ENCODE peak calls at places on chromosomes 13 and 19, in ten cellular contexts. V is GM18507; F is HS-27A; O is EH; Q is hepatic stellate cell; G is WERI-Rb-1; J is SHP77; K is stimulated activated CD4-positive, alpha-beta T cell treated with anti-CD3 and anti-CD28 coated beads, Interleukin-15, amount 100 ng/mL, for 1 hour; C is neural progenitor cell; U is B cell. W is an unnamed sample.

GRCh38 chr13:31731923-31732322 is 7.4 kb upstream of the RXFP2 start:
- DNase-seq in V (no peak), F (no peak), O (peak; percentile 28), Q (no peak), G (no peak), J (no peak), K (no peak), C (no peak), U (no peak), W (no peak)

GRCh38 chr19:53868091-53868891 is 608 bp downstream of the MYADM start:
- DNase-seq in V (no peak), F (peak; percentile 64), O (peak; percentile 78), Q (peak; percentile 89), G (peak; percentile 25), J (peak; percentile 20), K (no peak), C (peak; percentile 73), U (no peak), W (no peak)

GRCh38 chr13:20713014-20713376 is 9.5 kb downstream of the IL17D start:
- DNase-seq in V (no peak), F (no peak), O (no peak), Q (no peak), G (no peak), J (no peak), K (no peak), C (peak; percentile 45), U (no peak), W (no peak)

GRCh38 chr13:76917096-76917495 is 30.9 kb upstream of the KCTD12 start:
- DNase-seq in V (no peak), F (no peak), O (peak; percentile 65), Q (no peak), G (no peak), J (no peak), K (no peak), C (no peak), U (no peak), W (no peak)

GRCh38 chr19:2790557-2791271 is 5.4 kb downstream of the THOP1 start:
- DNase-seq in V (no peak), F (no peak), O (no peak), Q (no peak), G (no peak), J (no peak), K (no peak), C (no peak), U (no peak), W (no peak)

GRCh38 chr13:20489185-20489820 is 36.4 kb downstream of the CRYL1 start:
- DNase-seq in V (peak; percentile 38), F (no peak), O (no peak), Q (no peak), G (no peak), J (peak; percentile 76), K (peak; percentile 11), C (no peak), U (no peak), W (no peak)

GRCh38 chr13:86729206-86729605 is 930.0 kb upstream of the SLITRK6 start:
- DNase-seq in V (no peak), F (no peak), O (no peak), Q (no peak), G (no peak), J (no peak), K (no peak), C (no peak), U (no peak), W (no peak)

GRCh38 chr13:43425234-43425633 is 361.5 kb downstream of the ENOX1 start:
- DNase-seq in V (no peak), F (no peak), O (no peak), Q (no peak), G (no peak), J (no peak), K (no peak), C (no peak), U (no peak), W (no peak)

W was measured in GM12865.